ENCODE peak calls at places on chromosomes 1 and 21, in eight cellular contexts. A is A673, P is astrocyte, D is astrocyte of the cerebellum, I is tibial artery, U is PC-3, K is astrocyte of the spinal cord, S is Peyer's patch. V is an unnamed sample.

GRCh38 chr21:21200103-21200938 is 202.1 kb downstream of the NCAM2 start:
- DNase-seq in D (peak), S (peak), A (peak), U (peak), P (peak), I (peak), K (peak), V (peak)

GRCh38 chr21:14842641-14843040 is 222.2 kb downstream of the NRIP1 start:
- DNase-seq in A (no peak), D (no peak), P (no peak), U (no peak), S (no peak), K (no peak), I (no peak), V (no peak)

GRCh38 chr1:223824712-223825111 is 21.0 kb downstream of the TP53BP2 start:
- DNase-seq in S (no peak), P (no peak), D (no peak), I (no peak), K (no peak), A (no peak), U (no peak), V (no peak)

GRCh38 chr1:70737125-70737524 is 310.5 kb downstream of the PTGER3 start:
- DNase-seq in A (peak), I (no peak), U (no peak), P (no peak), D (no peak), S (no peak), K (no peak), V (no peak)

GRCh38 chr1:63787875-63788274 is 14.1 kb downstream of the ROR1 start:
- DNase-seq in K (no peak), S (no peak), I (no peak), U (no peak), A (peak), D (no peak), P (no peak), V (no peak)

GRCh38 chr1:22406722-22407495 is 44.7 kb upstream of the ZBTB40 start:
- DNase-seq in K (no peak), I (no peak), A (no peak), D (no peak), P (no peak), U (no peak), S (no peak), V (no peak)

GRCh38 chr1:6981595-6981994 is 196.3 kb downstream of the CAMTA1 start:
- DNase-seq in P (no peak), A (no peak), D (no peak), U (no peak), K (no peak), I (no peak), S (no peak), V (no peak)

GRCh38 chr21:32380940-32381339 is 11.9 kb downstream of the URB1 start:
- DNase-seq in U (no peak), S (no peak), P (no peak), A (no peak), D (no peak), I (no peak), K (peak), V (no peak)

GRCh38 chr1:151835596-151835995 is 4.0 kb upstream of the RORC start:
- DNase-seq in K (no peak), U (no peak), I (no peak), P (no peak), S (no peak), D (no peak), A (no peak), V (no peak)

GRCh38 chr1:18955442-18956188 is 861 bp downstream of the IFFO2 start:
- DNase-seq in S (peak), P (no peak), U (peak), K (no peak), A (peak), D (no peak), I (no peak), V (no peak)

GRCh38 chr1:29417558-29417858 is 181.2 kb downstream of the PTPRU start:
- DNase-seq in P (no peak), U (no peak), D (no peak), K (no peak), A (no peak), I (no peak), S (no peak), V (no peak)

GRCh38 chr1:207603777-207604176 is 41.2 kb upstream of the CR1L start:
- DNase-seq in A (no peak), D (no peak), K (peak), P (peak), U (peak), S (no peak), I (no peak), V (no peak)

GRCh38 chr1:29450591-29450990 is 214.3 kb downstream of the PTPRU start:
- DNase-seq in S (no peak), U (no peak), A (no peak), I (no peak), K (no peak), D (no peak), P (no peak), V (no peak)

GRCh38 chr1:6037338-6037762 is 8.3 kb upstream of the KCNAB2 start:
- DNase-seq in A (peak), P (no peak), U (peak), D (no peak), I (no peak), K (peak), S (peak), V (no peak)

GRCh38 chr1:67126111-67126746 is 8.5 kb downstream of the C1orf141 start:
- DNase-seq in S (no peak), I (no peak), P (no peak), K (no peak), D (no peak), U (peak), A (no peak), V (no peak)

GRCh38 chr1:180908084-180908765 is 4.5 kb upstream of the KIAA1614 start:
- DNase-seq in S (no peak), A (no peak), D (no peak), K (no peak), I (no peak), U (no peak), P (no peak), V (no peak)

GRCh38 chr1:22319608-22320007 is 132.0 kb upstream of the ZBTB40 start:
- DNase-seq in U (no peak), D (no peak), S (no peak), P (no peak), I (no peak), K (no peak), A (no peak), V (no peak)

GRCh38 chr1:223479718-223480425 is 86.7 kb downstream of the CCDC185 start:
- DNase-seq in S (no peak), P (peak), K (no peak), I (no peak), U (no peak), D (no peak), A (no peak), V (no peak)

GRCh38 chr1:246295968-246296367 is 211.1 kb downstream of the SMYD3 start:
- DNase-seq in K (no peak), I (no peak), U (no peak), P (no peak), D (no peak), S (no peak), A (no peak), V (no peak)

GRCh38 chr1:63810936-63811335 is 37.1 kb downstream of the ROR1 start:
- DNase-seq in I (no peak), A (no peak), D (no peak), K (no peak), U (no peak), P (no peak), S (no peak), V (no peak)

GRCh38 chr21:42214081-42214750 is 4.7 kb upstream of the ABCG1 start:
- DNase-seq in K (no peak), D (no peak), P (no peak), I (no peak), U (no peak), A (no peak), S (no peak), V (no peak)

GRCh38 chr1:205458777-205459566 is 3.1 kb upstream of the BLACAT1 start:
- DNase-seq in A (peak), I (no peak), P (peak), S (no peak), D (peak), K (peak), U (peak), V (no peak)

GRCh38 chr1:22652881-22653316 is at the start of gene C1QB:
- DNase-seq in S (no peak), K (no peak), U (no peak), D (no peak), P (no peak), I (peak), A (no peak), V (no peak)

GRCh38 chr1:192945417-192946130 is 113.6 kb downstream of the UCHL5 start:
- DNase-seq in U (no peak), A (no peak), K (no peak), D (no peak), I (no peak), P (no peak), S (no peak), V (no peak)

GRCh38 chr1:26538480-26539412 is 9.2 kb downstream of the RPS6KA1 start:
- DNase-seq in D (no peak), I (no peak), U (peak), P (no peak), S (peak), A (peak), K (no peak), V (no peak)

GRCh38 chr21:15063821-15064575 is 802 bp downstream of the NRIP1 start:
- DNase-seq in A (peak), S (peak), D (no peak), I (peak), P (peak), U (peak), K (peak), V (no peak)

GRCh38 chr1:156680056-156680455 is 2.8 kb upstream of the NES start:
- DNase-seq in D (no peak), K (no peak), S (no peak), P (no peak), A (no peak), U (no peak), I (no peak), V (no peak)

GRCh38 chr1:156676450-156676819 is 772 bp downstream of the NES start:
- DNase-seq in P (no peak), D (no peak), K (no peak), A (no peak), I (no peak), S (no peak), U (no peak), V (no peak)

GRCh38 chr1:156676820-156677615 is at the start of gene NES:
- DNase-seq in D (no peak), S (no peak), U (peak), P (no peak), K (peak), I (peak), A (peak), V (no peak)

GRCh38 chr1:156675715-156676311 is 1.4 kb downstream of the NES start:
- DNase-seq in U (no peak), P (no peak), S (no peak), A (no peak), I (no peak), D (no peak), K (peak), V (no peak)

DNA sequence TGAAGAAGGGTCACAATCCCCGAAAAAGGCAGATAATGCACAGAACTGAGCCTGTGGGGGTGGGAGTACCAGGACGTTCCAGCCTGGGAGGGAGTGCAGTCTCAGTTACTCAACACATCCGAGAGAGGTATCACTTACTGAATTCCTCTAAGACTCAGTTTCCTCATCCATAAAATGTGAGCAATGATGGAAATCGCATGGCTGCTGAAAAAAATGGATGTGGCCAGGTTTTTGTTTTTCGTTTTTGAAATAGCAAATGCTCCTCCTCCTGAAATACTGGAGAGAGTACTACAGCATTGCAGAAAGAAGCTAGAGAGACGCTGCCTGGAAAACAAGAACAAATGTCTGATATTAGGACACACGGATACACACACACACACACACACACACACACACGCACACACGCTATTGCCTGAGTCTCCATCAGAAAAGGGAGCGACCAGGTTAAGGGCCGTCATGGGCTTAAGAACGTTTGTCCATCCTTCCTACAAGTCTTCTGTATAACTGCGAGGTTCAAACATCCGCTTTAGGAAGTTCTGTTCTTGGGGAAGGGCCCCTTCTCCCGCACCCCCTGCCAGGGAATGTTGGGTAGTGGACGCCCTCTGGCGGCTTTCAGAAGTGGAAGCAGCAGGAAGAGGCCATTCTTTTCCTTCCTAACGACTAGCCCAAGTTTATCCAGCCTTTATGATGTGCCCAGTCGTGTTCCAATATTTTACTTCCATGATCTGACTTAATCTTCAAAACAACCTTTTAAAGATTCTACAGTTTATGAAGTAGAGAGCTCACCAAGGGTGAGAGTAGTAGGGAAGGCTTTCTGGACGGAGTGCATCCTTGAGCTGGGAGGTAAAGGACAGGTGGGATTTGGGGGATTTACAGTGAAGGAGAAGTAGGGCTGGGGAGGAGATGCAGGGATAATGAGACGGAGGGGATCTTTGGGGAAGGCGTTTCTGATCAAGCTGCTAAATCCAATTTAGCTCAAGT is 699 bp upstream of the NES start:
- DNase-seq in P (peak), U (peak), D (peak), A (peak), K (peak), I (peak), S (peak), V (no peak)
- H3K4me3 ChIP-seq in P (peak), U (peak), D (no peak), A (peak), K (peak), I (peak), S (peak), V (peak)

GRCh38 chr1:234541281-234541975 is 62.4 kb upstream of the TARBP1 start:
- DNase-seq in A (no peak), D (no peak), P (peak), S (no peak), I (no peak), U (peak), K (peak), V (peak)

GRCh38 chr1:234542211-234542850 is 63.4 kb upstream of the TARBP1 start:
- DNase-seq in I (no peak), D (no peak), A (no peak), K (no peak), U (no peak), P (no peak), S (no peak), V (no peak)

GRCh38 chr1:234545512-234546386 is 64.2 kb downstream of the IRF2BP2 start:
- DNase-seq in S (no peak), A (no peak), P (no peak), K (no peak), U (no peak), I (no peak), D (no peak), V (no peak)

GRCh38 chr1:234544094-234544579 is 65.2 kb upstream of the TARBP1 start:
- DNase-seq in S (no peak), D (peak), P (peak), I (peak), A (peak), K (peak), U (peak), V (peak)

GRCh38 chr1:234543442-234544093 is 64.6 kb upstream of the TARBP1 start:
- DNase-seq in I (no peak), K (no peak), U (no peak), A (no peak), D (no peak), P (no peak), S (no peak), V (no peak)
- TF ChIP-seq CTCF in I (no peak), K (no peak), U (no peak), A (no peak), D (no peak), P (no peak), S (no peak), V (no peak)

GRCh38 chr1:31029031-31029430 is 36.5 kb downstream of the PUM1 start:
- DNase-seq in D (no peak), S (no peak), U (no peak), A (no peak), P (no peak), I (no peak), K (no peak), V (no peak)
- H3K4me3 ChIP-seq in D (no peak), S (no peak), U (no peak), A (no peak), P (no peak), I (no peak), K (no peak), V (no peak)

GRCh38 chr1:149887456-149888159 is 11.8 kb upstream of the BOLA1 start:
- DNase-seq in I (peak), P (peak), D (peak), K (peak), A (peak), U (peak), S (peak), V (peak)

GRCh38 chr1:149885364-149886111 is 13.8 kb upstream of the BOLA1 start:
- DNase-seq in I (peak), U (peak), K (peak), A (peak), P (peak), D (peak), S (peak), V (no peak)

GRCh38 chr1:149886396-149887195 is 12.8 kb upstream of the BOLA1 start:
- DNase-seq in A (peak), D (peak), K (peak), P (peak), I (peak), U (peak), S (peak), V (peak)

GRCh38 chr1:149888160-149888998 is 11.0 kb upstream of the BOLA1 start:
- DNase-seq in D (peak), K (peak), A (peak), U (peak), S (peak), P (peak), I (peak), V (no peak)

DNA sequence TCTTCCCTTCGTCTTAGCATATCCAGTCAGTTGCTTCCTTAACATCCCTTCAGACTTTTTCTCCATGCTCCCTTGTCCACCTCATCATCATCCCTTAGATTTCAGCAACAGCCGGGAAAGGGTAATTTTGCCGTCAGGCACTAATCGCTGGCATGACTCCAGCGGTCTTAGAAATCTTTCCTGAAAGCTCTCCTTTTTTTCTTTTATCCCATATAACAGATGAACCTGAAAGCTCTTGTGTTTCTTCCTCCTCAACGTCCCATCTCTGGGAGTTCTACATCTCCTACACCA is 10.4 kb upstream of the BOLA1 start:
- DNase-seq in U (peak), S (no peak), D (no peak), I (no peak), P (no peak), K (peak), A (peak), V (no peak)
- TF ChIP-seq CTCF in U (no peak), S (no peak), D (no peak), I (no peak), P (no peak), K (no peak), A (no peak), V (no peak)

GRCh38 chr1:167927075-167927754 is 9.3 kb upstream of the DCAF6 start:
- DNase-seq in I (no peak), P (no peak), S (no peak), D (no peak), K (no peak), A (no peak), U (no peak), V (peak)
- H3K4me3 ChIP-seq in I (no peak), P (no peak), S (no peak), D (no peak), K (no peak), A (no peak), U (no peak), V (peak)

DNA sequence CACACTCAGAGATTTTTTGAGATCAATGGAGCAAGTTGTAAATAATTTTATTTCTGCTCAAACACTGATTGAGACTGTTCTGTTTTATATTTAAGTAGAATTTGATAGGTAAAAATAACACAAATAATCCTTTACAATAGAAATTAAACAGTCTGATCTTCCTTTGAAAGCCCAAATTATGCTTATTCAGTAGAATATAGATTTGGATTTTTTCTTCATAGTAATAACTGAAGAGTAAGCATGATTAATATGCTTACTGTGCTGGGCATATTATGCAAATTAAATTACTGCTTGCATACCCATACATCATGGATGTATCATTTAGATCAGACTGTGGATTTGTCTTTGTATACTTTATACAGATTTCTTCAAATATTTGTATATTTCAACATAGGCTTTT is 121.4 kb downstream of the LEPR start:
- DNase-seq in K (no peak), D (no peak), A (no peak), I (no peak), P (no peak), S (no peak), U (no peak), V (no peak)
- TF ChIP-seq CTCF in K (no peak), D (no peak), A (no peak), I (no peak), P (no peak), S (no peak), U (no peak), V (no peak)